ENCODE peak calls at places on chromosomes 6 and 20, in four cellular contexts. Z, S, V and P are unnamed samples. For H3K4me1, the result is how much of the 10 kb centered on the place peaks cover.

GRCh38 chr20:32231847-32232246 is 24.2 kb downstream of the POFUT1 start:
- DNase-seq in Z (no peak), S (no peak), V (no peak), P (no peak)

GRCh38 chr20:45934046-45934586 is 367 bp upstream of the PCIF1 start:
- DNase-seq in Z (peak), S (peak), V (no peak), P (peak)

GRCh38 chr6:19905584-19905983 is 68.4 kb downstream of the ID4 start:
- DNase-seq in Z (no peak), S (no peak), V (no peak), P (no peak)

GRCh38 chr20:584375-585301 is 25.5 kb downstream of the TCF15 start:
- DNase-seq in Z (no peak), S (peak), V (no peak), P (no peak)

GRCh38 chr6:44111434-44112417 is 15.5 kb downstream of the MRPL14 start:
- DNase-seq in Z (no peak), S (no peak), V (no peak), P (no peak)

GRCh38 chr20:19929749-19930148 is 87.4 kb upstream of the NAA20 start:
- DNase-seq in Z (no peak), S (no peak), V (no peak), P (no peak)

GRCh38 chr6:15244605-15245360 is 1.1 kb upstream of the JARID2 start:
- DNase-seq in Z (peak), S (peak), V (no peak), P (peak)

GRCh38 chr20:59270380-59270779 is 30.0 kb upstream of the EDN3 start:
- DNase-seq in Z (no peak), S (no peak), V (no peak), P (no peak)

GRCh38 chr20:63151554-63152321 is 64.2 kb downstream of the YTHDF1 start:
- DNase-seq in Z (no peak), S (no peak), V (no peak), P (peak)

GRCh38 chr20:37905969-37906613 is 3.2 kb downstream of the VSTM2L start:
- DNase-seq in Z (no peak), S (no peak), V (no peak), P (no peak)

GRCh38 chr6:73639015-73639414 is 14.8 kb downstream of the SLC17A5 start:
- DNase-seq in Z (no peak), S (no peak), V (no peak), P (no peak)

DNA sequence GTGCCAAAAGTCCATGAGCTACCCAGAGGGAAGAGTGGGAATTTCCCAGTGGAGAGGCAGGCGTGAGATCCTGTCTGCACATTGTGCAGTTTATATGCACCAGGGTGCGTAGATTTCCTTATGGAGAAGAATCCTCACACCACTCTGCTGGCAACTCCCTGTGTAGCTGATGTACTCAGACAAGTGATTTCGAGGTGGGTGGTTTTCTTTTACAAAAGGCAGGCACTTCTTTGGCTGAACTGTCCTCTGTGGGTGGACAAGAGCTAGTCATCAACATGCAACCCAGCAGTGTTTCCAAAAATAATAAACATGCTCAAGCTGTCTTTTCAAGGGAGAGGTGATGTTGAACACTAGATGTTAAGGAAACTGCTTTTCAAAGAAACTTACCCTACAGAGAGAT is 121.7 kb upstream of the NXT1 start:
- DNase-seq in Z (no peak), S (no peak), V (no peak), P (no peak)
- H3K4me1 ChIP-seq in Z (under half), S (under half), V (under half), P (under half)

GRCh38 chr6:106085687-106085983 is 501 bp upstream of the PRDM1 start:
- DNase-seq in Z (no peak), S (no peak), V (no peak), P (no peak)

GRCh38 chr6:106084973-106085686 is 1.0 kb upstream of the PRDM1 start:
- DNase-seq in Z (no peak), S (no peak), V (no peak), P (no peak)

GRCh38 chr6:106087548-106088325 is 1.6 kb downstream of the PRDM1 start:
- DNase-seq in Z (peak), S (no peak), V (no peak), P (no peak)

GRCh38 chr6:106084106-106084963 is 1.8 kb upstream of the PRDM1 start:
- DNase-seq in Z (peak), S (no peak), V (no peak), P (no peak)

GRCh38 chr6:106085984-106086832 is at the start of gene PRDM1:
- DNase-seq in Z (peak), S (peak), V (peak), P (peak)
- TF ChIP-seq POLR2A in Z (peak), S (peak), V (peak), P (peak)

GRCh38 chr6:18515767-18516166 is 128.6 kb downstream of the RNF144B start:
- DNase-seq in Z (no peak), S (no peak), V (no peak), P (no peak)
- H3K27ac ChIP-seq in Z (no peak), S (no peak), V (no peak), P (no peak)

GRCh38 chr6:136607932-136608772 is 57.9 kb upstream of the MAP7 start:
- DNase-seq in Z (peak), S (no peak), V (peak), P (peak)

GRCh38 chr6:136609878-136610706 is 59.9 kb upstream of the MAP7 start:
- DNase-seq in Z (peak), S (peak), V (no peak), P (no peak)

GRCh38 chr6:136608991-136609390 is 58.8 kb upstream of the MAP7 start:
- DNase-seq in Z (no peak), S (no peak), V (no peak), P (no peak)

GRCh38 chr6:136604928-136605485 is 54.8 kb upstream of the MAP7 start:
- DNase-seq in Z (no peak), S (no peak), V (no peak), P (no peak)

DNA sequence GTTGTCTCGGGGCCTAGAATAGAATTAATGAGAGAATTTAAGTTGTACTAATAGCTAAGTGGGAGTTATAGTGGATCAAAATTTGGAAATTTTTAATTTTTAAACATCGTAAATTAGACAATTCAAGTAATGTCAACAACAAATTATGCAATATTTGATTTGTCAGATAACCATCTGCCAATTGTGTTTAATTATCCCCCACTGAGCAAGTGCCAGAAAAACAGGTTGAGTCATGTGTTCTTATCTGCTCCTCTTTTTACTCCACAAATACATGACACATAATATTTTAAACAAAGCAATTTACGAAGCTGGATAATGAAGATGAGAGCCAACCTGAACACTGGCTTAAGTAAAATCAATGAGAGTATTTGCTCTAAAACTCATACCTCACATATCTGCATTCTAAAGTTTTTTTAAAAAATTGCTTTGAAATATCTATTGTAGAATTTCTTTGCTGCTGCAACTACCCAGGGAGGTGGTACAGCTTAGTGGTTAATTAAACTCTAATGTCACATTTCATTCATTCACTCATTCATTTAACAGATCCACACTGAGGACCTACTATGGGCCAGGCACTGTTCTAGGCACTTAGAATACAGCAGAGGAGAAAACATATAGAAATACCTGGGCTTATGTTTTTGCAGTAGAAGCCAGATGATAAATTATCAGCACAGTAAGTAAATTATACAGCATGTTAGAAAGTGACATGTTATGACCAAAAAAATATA is 57.1 kb upstream of the MAP7 start:
- DNase-seq in Z (no peak), S (no peak), V (no peak), P (no peak)
- H3K4me1 ChIP-seq in Z (under half), S (under half), V (under half), P (under half)